ENCODE peak calls at places on chromosome 19, in ten cellular contexts. J is pancreas; X is stimulated activated naive CD4-positive, alpha-beta T cell treated with Interleukin-2 at 50 U/mL for 16 hours; B is esophagus squamous epithelium; H is posterior cingulate gyrus; N is progenitor cell of endocrine pancreas; E is C1 segment of cervical spinal cord; U is choroid plexus epithelial cell; I is uterus; W is NCI-H1092. K is an unnamed sample.

GRCh38 chr19:3365447-3366103 is 808 bp upstream of the NFIC start:
- DNase-seq in E (peak; percentile 67), X (no peak), H (no peak), U (peak; percentile 73), B (no peak), W (no peak), J (peak; percentile 84), I (peak; percentile 73), N (no peak), K (no peak)

GRCh38 chr19:31100945-31101344 is 248.3 kb downstream of the TSHZ3 start:
- DNase-seq in N (no peak), B (no peak), H (no peak), J (no peak), W (no peak), E (no peak), U (no peak), I (no peak), X (no peak), K (no peak)

GRCh38 chr19:45506991-45507863 is at the start of gene VASP:
- DNase-seq in B (peak; percentile 48), X (peak; percentile 93), I (peak; percentile 85), J (peak; percentile 93), E (peak; percentile 77), W (peak; percentile 16), N (peak; percentile 49), U (peak; percentile 89), H (peak; percentile 83), K (peak; percentile 80)

GRCh38 chr19:34964598-34964997 is 569 bp upstream of the ZNF792 start:
- DNase-seq in B (no peak), I (no peak), W (no peak), H (no peak), J (no peak), E (no peak), X (no peak), U (no peak), N (no peak), K (no peak)

GRCh38 chr19:4721196-4721595 is 2.4 kb downstream of the DPP9 start:
- DNase-seq in I (no peak), B (no peak), U (no peak), X (no peak), H (no peak), E (no peak), W (no peak), N (no peak), J (no peak), K (no peak)

GRCh38 chr19:1455336-1456120 is 5.6 kb downstream of the APC2 start:
- DNase-seq in J (peak; percentile 84), X (peak; percentile 35), H (peak; percentile 54), E (no peak), B (no peak), N (no peak), I (no peak), U (peak; percentile 47), W (no peak), K (no peak)

GRCh38 chr19:20968092-20968491 is 45.0 kb downstream of the ZNF85 start:
- DNase-seq in W (no peak), H (no peak), B (no peak), E (no peak), I (no peak), X (no peak), N (no peak), U (no peak), J (no peak), K (no peak)

GRCh38 chr19:51651216-51651846 is 4.7 kb upstream of the SIGLEC14 start:
- DNase-seq in J (no peak), U (no peak), B (no peak), X (no peak), W (no peak), I (no peak), E (no peak), H (no peak), N (no peak), K (no peak)

GRCh38 chr19:19217110-19217509 is 5.4 kb downstream of the NCAN start:
- DNase-seq in H (no peak), N (no peak), U (peak; percentile 57), J (no peak), E (no peak), X (no peak), B (no peak), I (no peak), W (no peak), K (no peak)

GRCh38 chr19:10226376-10227214 is 4.5 kb downstream of the S1PR2 start:
- DNase-seq in B (no peak), U (peak; percentile 64), E (peak; percentile 40), X (no peak), W (no peak), J (no peak), H (peak; percentile 39), N (no peak), I (peak; percentile 95), K (no peak)

GRCh38 chr19:43562698-43563241 is 12.6 kb downstream of the XRCC1 start:
- DNase-seq in N (no peak), I (peak; percentile 36), U (peak; percentile 89), X (peak; percentile 66), H (peak; percentile 63), J (no peak), B (no peak), E (peak; percentile 24), W (no peak), K (peak; percentile 90)

GRCh38 chr19:18197306-18197705 is 4.3 kb downstream of the MPV17L2 start:
- DNase-seq in W (no peak), J (no peak), E (no peak), X (no peak), B (no peak), U (no peak), I (no peak), H (no peak), N (no peak), K (no peak)

GRCh38 chr19:42028304-42029216 is 34.5 kb upstream of the ATP1A3 start:
- DNase-seq in N (no peak), E (no peak), J (no peak), W (no peak), X (no peak), U (no peak), H (no peak), I (no peak), B (no peak), K (no peak)

GRCh38 chr19:46056536-46056935 is 15.7 kb upstream of the IGFL4 start:
- DNase-seq in J (no peak), B (no peak), I (no peak), N (no peak), H (no peak), E (no peak), U (no peak), W (no peak), X (no peak), K (no peak)

GRCh38 chr19:16400911-16401675 is 70.7 kb downstream of the EPS15L1 start:
- DNase-seq in H (peak; percentile 23), B (no peak), X (no peak), U (no peak), W (no peak), E (peak; percentile 61), J (no peak), N (no peak), I (peak; percentile 80), K (no peak)

GRCh38 chr19:10189631-10190425 is 4.9 kb downstream of the DNMT1 start:
- DNase-seq in H (no peak), X (no peak), W (no peak), I (no peak), N (no peak), U (no peak), E (no peak), J (no peak), B (no peak), K (no peak)

GRCh38 chr19:52542984-52543664 is 15.7 kb downstream of the ZNF808 start:
- DNase-seq in E (no peak), X (no peak), H (no peak), N (no peak), B (no peak), I (no peak), J (no peak), W (no peak), U (peak; percentile 10), K (no peak)

GRCh38 chr19:4326215-4326836 is 12.3 kb downstream of the STAP2 start:
- DNase-seq in X (no peak), B (no peak), I (no peak), W (no peak), J (no peak), U (no peak), E (no peak), N (no peak), H (no peak), K (no peak)

K was measured in central memory CD8-positive, alpha-beta T cell.